ENCODE peak calls at places on chromosomes 4 and X, in eight cellular contexts. Q is activated T-cell treated with anti-CD3 and anti-CD28 coated beads for 48 hours; W is HTR-8/SVneo; P is HFFc6; K is fibroblast of mammary gland; Z is adrenal gland; F is suprapubic skin; T is stimulated activated CD8-positive, alpha-beta memory T cell treated with anti-CD3 and anti-CD28 coated beads, Interleukin-2, amount 100 ng/mL, for 48 hours. Y is an unnamed sample.
A peak's percentile ranks its signal among the peaks of the same experiment; 100 is the strongest.

GRCh38 chrX:39896951-39897740 is 200.6 kb downstream of the BCOR start:
- DNase-seq in Q (no peak), W (peak; percentile 69), P (peak; percentile 25), K (peak; percentile 24), Z (no peak), F (no peak), T (no peak), Y (peak; percentile 75)

GRCh38 chr4:149896428-149896827 is 80.8 kb upstream of the IQCM start:
- DNase-seq in Q (no peak), W (peak; percentile 43), P (peak; percentile 59), K (peak; percentile 53), Z (no peak), F (no peak), T (no peak), Y (peak; percentile 49)

GRCh38 chrX:134547047-134547679 is 87.2 kb downstream of the HPRT1 start:
- DNase-seq in Q (no peak), W (no peak), P (peak; percentile 14), K (peak; percentile 49), Z (no peak), F (no peak), T (no peak), Y (no peak)

GRCh38 chr4:150447356-150447755 is 134.6 kb upstream of the MAB21L2 start:
- DNase-seq in Q (no peak), W (no peak), P (no peak), K (no peak), Z (no peak), F (no peak), T (no peak), Y (no peak)

GRCh38 chr4:107094332-107094731 is 58.2 kb upstream of the DKK2 start:
- DNase-seq in Q (no peak), W (peak; percentile 0), P (peak; percentile 58), K (peak; percentile 64), Z (no peak), F (no peak), T (no peak), Y (peak; percentile 8)

GRCh38 chr4:140372607-140373327 is 679 bp upstream of the SCOC start:
- DNase-seq in Q (peak; percentile 11), W (no peak), P (no peak), K (peak; percentile 7), Z (peak; percentile 11), F (no peak), T (no peak), Y (peak; percentile 12)

GRCh38 chr4:105061720-105062119 is 85.0 kb upstream of the TET2 start:
- DNase-seq in Q (no peak), W (no peak), P (no peak), K (no peak), Z (no peak), F (no peak), T (no peak), Y (no peak)

GRCh38 chrX:108029928-108030711 is 14.7 kb upstream of the VSIG1 start:
- DNase-seq in Q (no peak), W (no peak), P (no peak), K (no peak), Z (no peak), F (no peak), T (no peak), Y (no peak)

GRCh38 chrX:71118985-71119535 is 664 bp downstream of the MED12 start:
- DNase-seq in Q (no peak), W (no peak), P (no peak), K (no peak), Z (peak; percentile 52), F (no peak), T (no peak), Y (no peak)

GRCh38 chr4:140702096-140702757 is 54.0 kb downstream of the TBC1D9 start:
- DNase-seq in Q (no peak), W (no peak), P (no peak), K (no peak), Z (no peak), F (no peak), T (no peak), Y (no peak)

GRCh38 chr4:57305836-57306235 is 195.7 kb upstream of the IGFBP7 start:
- DNase-seq in Q (no peak), W (no peak), P (no peak), K (no peak), Z (no peak), F (no peak), T (no peak), Y (no peak)

GRCh38 chr4:173492315-173492714 is 37.7 kb downstream of the HAND2 start:
- DNase-seq in Q (no peak), W (no peak), P (no peak), K (no peak), Z (no peak), F (no peak), T (no peak), Y (no peak)

GRCh38 chrX:24629701-24630100 is 17.4 kb downstream of the PCYT1B start:
- DNase-seq in Q (no peak), W (no peak), P (no peak), K (no peak), Z (no peak), F (no peak), T (no peak), Y (no peak)

GRCh38 chr4:125368161-125368560 is 53.4 kb downstream of the FAT4 start:
- DNase-seq in Q (no peak), W (no peak), P (peak; percentile 20), K (peak; percentile 63), Z (no peak), F (no peak), T (no peak), Y (no peak)

GRCh38 chr4:38163216-38164006 is 203.2 kb downstream of the PTTG2 start:
- DNase-seq in Q (no peak), W (no peak), P (peak; percentile 71), K (peak; percentile 73), Z (no peak), F (no peak), T (no peak), Y (peak; percentile 42)

GRCh38 chrX:55169782-55170181 is 50.4 kb upstream of the PAGE5 start:
- DNase-seq in Q (no peak), W (no peak), P (no peak), K (no peak), Z (no peak), F (no peak), T (no peak), Y (no peak)

GRCh38 chrX:40169193-40170086 is 71.7 kb upstream of the BCOR start:
- DNase-seq in Q (peak; percentile 67), W (no peak), P (no peak), K (no peak), Z (peak; percentile 84), F (peak; percentile 69), T (no peak), Y (peak; percentile 25)

GRCh38 chr4:28436191-28437080 is 1575.8 kb downstream of the STIM2 start:
- DNase-seq in Q (no peak), W (no peak), P (no peak), K (no peak), Z (no peak), F (no peak), T (no peak), Y (no peak)

GRCh38 chr4:127525585-127525984 is 107.2 kb upstream of the INTU start:
- DNase-seq in Q (no peak), W (no peak), P (no peak), K (no peak), Z (no peak), F (no peak), T (no peak), Y (no peak)

GRCh38 chr4:87423313-87424031 is 1.1 kb downstream of the NUDT9 start:
- DNase-seq in Q (no peak), W (no peak), P (no peak), K (peak; percentile 34), Z (no peak), F (no peak), T (no peak), Y (no peak)

GRCh38 chrX:85244411-85245210 is 820 bp downstream of the ZNF711 start:
- DNase-seq in Q (no peak), W (no peak), P (no peak), K (peak; percentile 11), Z (peak; percentile 14), F (no peak), T (no peak), Y (peak; percentile 11)

GRCh38 chr4:6066191-6066590 is 48.0 kb upstream of the C4orf50 start:
- DNase-seq in Q (no peak), W (no peak), P (no peak), K (no peak), Z (no peak), F (no peak), T (no peak), Y (no peak)

GRCh38 chr4:88177981-88178632 is 19.7 kb upstream of the ABCG2 start:
- DNase-seq in Q (no peak), W (peak; percentile 46), P (peak; percentile 74), K (peak; percentile 65), Z (peak; percentile 18), F (no peak), T (no peak), Y (peak; percentile 59)

GRCh38 chr4:152628128-152628527 is 51.7 kb downstream of the TMEM154 start:
- DNase-seq in Q (no peak), W (no peak), P (no peak), K (peak; percentile 90), Z (no peak), F (peak; percentile 75), T (no peak), Y (no peak)

GRCh38 chr4:88791274-88791673 is 93.6 kb upstream of the NAP1L5 start:
- DNase-seq in Q (no peak), W (no peak), P (peak; percentile 28), K (peak; percentile 45), Z (no peak), F (no peak), T (no peak), Y (no peak)

GRCh38 chr4:159227984-159228383 is 125.1 kb downstream of the RAPGEF2 start:
- DNase-seq in Q (no peak), W (peak; percentile 56), P (peak; percentile 52), K (peak; percentile 75), Z (peak; percentile 81), F (peak; percentile 75), T (no peak), Y (peak; percentile 86)

GRCh38 chr4:1413221-1413663 is 7.0 kb upstream of the NKX1-1 start:
- DNase-seq in Q (no peak), W (no peak), P (no peak), K (no peak), Z (no peak), F (no peak), T (no peak), Y (peak; percentile 9)

GRCh38 chr4:19319607-19320006 is 932.1 kb upstream of the SLIT2 start:
- DNase-seq in Q (no peak), W (no peak), P (no peak), K (no peak), Z (no peak), F (no peak), T (no peak), Y (no peak)

GRCh38 chrX:101108293-101108692 is 10.3 kb downstream of the CENPI start:
- DNase-seq in Q (no peak), W (no peak), P (peak; percentile 62), K (peak; percentile 71), Z (no peak), F (no peak), T (no peak), Y (no peak)

GRCh38 chrX:20019672-20020365 is 29.0 kb upstream of the BCLAF3 start:
- DNase-seq in Q (no peak), W (no peak), P (no peak), K (no peak), Z (no peak), F (no peak), T (no peak), Y (no peak)

GRCh38 chrX:154804957-154805695 is at the start of gene MPP1:
- DNase-seq in Q (peak; percentile 72), W (peak; percentile 9), P (peak; percentile 50), K (peak; percentile 61), Z (peak; percentile 72), F (peak; percentile 72), T (peak; percentile 67), Y (peak; percentile 88)

GRCh38 chr4:158020175-158020574 is 152.7 kb downstream of the GASK1B start:
- DNase-seq in Q (no peak), W (peak; percentile 45), P (peak; percentile 69), K (peak; percentile 95), Z (peak; percentile 62), F (peak; percentile 66), T (no peak), Y (peak; percentile 12)

Y was measured in AG08396.